ENCODE peak calls at places on chromosome 21, in eight cellular contexts. F is SK-N-SH; Q is heart right ventricle; T is CD4-positive, alpha-beta T cell; V is GM23338; L is aorta; U is PC-3; D is HepG2. H is an unnamed sample.

GRCh38 chr21:38793926-38794713 is 11.6 kb upstream of the ETS2 start:
- DNase-seq in D (peak; percentile 75), T (no peak), Q (no peak), F (no peak), V (no peak), L (no peak), U (peak; percentile 72), H (no peak)

GRCh38 chr21:37811711-37812110 is 104.5 kb downstream of the KCNJ6 start:
- DNase-seq in D (no peak), T (no peak), U (no peak), F (no peak), V (no peak), L (no peak), Q (no peak), H (no peak)

GRCh38 chr21:38244885-38245869 is 11.6 kb upstream of the KCNJ15 start:
- DNase-seq in L (no peak), Q (no peak), D (no peak), V (no peak), T (peak; percentile 55), U (peak; percentile 83), F (no peak), H (peak; percentile 34)

GRCh38 chr21:39385299-39386145 is 36.6 kb upstream of the HMGN1 start:
- DNase-seq in Q (peak; percentile 85), T (peak; percentile 32), F (peak; percentile 89), V (no peak), D (peak; percentile 95), L (peak; percentile 90), U (no peak), H (peak; percentile 93)

GRCh38 chr21:43195131-43196021 is 26.6 kb downstream of the CRYAA start:
- DNase-seq in F (peak; percentile 49), D (no peak), V (no peak), Q (peak; percentile 71), U (no peak), T (no peak), L (no peak), H (peak; percentile 85)

GRCh38 chr21:44653656-44654575 is 543 bp downstream of the KRTAP12-4 start:
- DNase-seq in V (no peak), Q (no peak), D (no peak), U (no peak), T (peak; percentile 55), F (no peak), L (no peak), H (no peak)

GRCh38 chr21:29256125-29256895 is 42.4 kb upstream of the BACH1 start:
- DNase-seq in T (no peak), Q (no peak), U (peak; percentile 87), F (no peak), D (no peak), V (no peak), L (no peak), H (no peak)

GRCh38 chr21:15976807-15977206 is 247.0 kb downstream of the USP25 start:
- DNase-seq in V (peak; percentile 46), U (peak; percentile 33), F (no peak), T (no peak), L (no peak), Q (no peak), D (no peak), H (no peak)

GRCh38 chr21:27058673-27059365 is 91.9 kb upstream of the ADAMTS5 start:
- DNase-seq in L (no peak), U (no peak), F (no peak), T (no peak), Q (no peak), D (no peak), V (no peak), H (no peak)

GRCh38 chr21:36727886-36728285 is 29.0 kb downstream of the SIM2 start:
- DNase-seq in V (peak; percentile 75), T (no peak), L (no peak), F (no peak), Q (no peak), D (no peak), U (no peak), H (no peak)

GRCh38 chr21:36730291-36731281 is 31.7 kb downstream of the SIM2 start:
- DNase-seq in D (peak; percentile 93), F (no peak), U (no peak), Q (no peak), L (no peak), T (no peak), V (no peak), H (no peak)

GRCh38 chr21:36728371-36729111 is 29.6 kb downstream of the SIM2 start:
- DNase-seq in L (no peak), T (no peak), Q (no peak), F (no peak), U (no peak), D (no peak), V (no peak), H (no peak)

GRCh38 chr21:36732217-36732616 is 33.3 kb downstream of the SIM2 start:
- DNase-seq in Q (no peak), U (no peak), D (no peak), L (no peak), V (no peak), T (no peak), F (no peak), H (no peak)

DNA sequence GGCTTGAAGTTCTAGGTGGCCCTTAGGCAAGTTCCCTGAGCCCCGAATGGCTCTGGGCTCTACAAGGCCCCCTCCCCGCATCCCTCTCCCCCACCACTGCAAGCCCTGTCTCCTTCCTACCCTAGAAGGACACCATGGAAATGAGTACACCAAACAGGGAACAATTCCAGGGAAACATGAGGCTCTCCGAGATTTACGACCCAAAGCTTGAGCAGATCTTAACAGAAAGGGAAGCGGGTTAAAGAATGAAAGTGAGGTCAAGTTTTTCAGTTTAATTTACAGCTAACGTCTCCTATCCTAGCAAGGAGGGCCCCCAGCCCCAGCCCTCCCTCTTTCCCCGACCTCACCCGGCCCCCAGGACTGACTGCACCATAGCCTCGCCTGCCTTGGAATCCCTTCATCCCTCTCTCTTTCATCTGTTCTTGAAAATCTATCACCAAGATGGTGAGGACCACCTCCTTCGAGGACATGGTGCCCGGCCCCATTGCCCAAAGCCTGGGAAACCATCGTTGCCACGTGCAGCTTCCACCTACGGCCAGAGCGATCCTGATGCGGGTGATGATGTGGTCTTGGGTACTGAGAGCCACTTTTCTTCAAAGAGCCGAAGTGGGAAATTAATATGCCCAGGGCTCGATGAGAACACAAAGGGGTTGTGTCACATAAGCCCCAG is 30.5 kb downstream of the SIM2 start:
- DNase-seq in F (no peak), D (no peak), L (no peak), T (no peak), Q (no peak), U (no peak), V (no peak), H (no peak)
- H3K27me3 ChIP-seq in F (peaks cover 36% of the 10 kb centered on the region), D (no peaks in the 10 kb centered on the region), L (no peaks in the 10 kb centered on the region), T (no peaks in the 10 kb centered on the region), Q (peaks cover 51% of the 10 kb centered on the region), U (no peaks in the 10 kb centered on the region), V (no peaks in the 10 kb centered on the region), H (no peaks in the 10 kb centered on the region)

DNA sequence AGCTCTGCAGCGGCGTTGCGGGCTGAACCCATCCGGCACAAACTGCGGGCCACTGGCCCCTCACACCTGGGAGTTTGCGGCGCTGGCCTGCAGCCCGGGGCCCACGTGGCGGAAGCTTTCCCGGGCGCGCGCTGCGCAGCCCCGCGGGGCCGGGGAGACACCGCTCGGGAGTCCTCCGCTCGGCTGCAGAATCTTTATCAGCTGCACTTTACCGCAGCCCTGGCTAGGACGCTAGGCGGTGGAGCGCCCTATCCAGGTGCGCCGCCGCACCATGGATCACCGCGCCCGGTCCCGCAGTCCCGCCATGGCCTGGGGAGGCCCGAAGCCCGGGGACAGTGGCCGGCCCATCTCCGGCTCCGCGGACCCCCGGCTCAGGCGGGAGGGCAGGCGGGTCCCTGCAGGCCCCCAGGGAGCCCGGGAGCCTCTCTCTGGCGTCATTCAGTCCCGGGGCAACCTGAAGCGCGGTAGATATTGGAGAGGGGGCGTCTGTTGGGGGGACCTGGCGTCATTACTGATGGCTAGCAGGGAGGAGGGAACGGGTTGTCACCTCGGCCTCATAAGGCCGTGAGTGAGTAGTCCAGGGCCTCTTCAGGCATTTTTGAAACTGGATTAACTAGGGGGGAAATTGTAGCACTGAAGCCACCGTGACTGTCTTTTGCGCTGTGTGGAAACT is 5.7 kb upstream of the OLIG2 start:
- DNase-seq in L (no peak), U (no peak), V (peak; percentile 84), Q (no peak), D (no peak), T (no peak), F (peak; percentile 29), H (no peak)
- H3K27me3 ChIP-seq in L (no peaks in the 10 kb centered on the region), U (peaks cover 64% of the 10 kb centered on the region), V (peaks cover 100% of the 10 kb centered on the region), Q (peaks cover 100% of the 10 kb centered on the region), D (peaks cover 66% of the 10 kb centered on the region), T (peaks cover 87% of the 10 kb centered on the region), F (peaks cover 95% of the 10 kb centered on the region), H (peaks cover 40% of the 10 kb centered on the region)

DNA sequence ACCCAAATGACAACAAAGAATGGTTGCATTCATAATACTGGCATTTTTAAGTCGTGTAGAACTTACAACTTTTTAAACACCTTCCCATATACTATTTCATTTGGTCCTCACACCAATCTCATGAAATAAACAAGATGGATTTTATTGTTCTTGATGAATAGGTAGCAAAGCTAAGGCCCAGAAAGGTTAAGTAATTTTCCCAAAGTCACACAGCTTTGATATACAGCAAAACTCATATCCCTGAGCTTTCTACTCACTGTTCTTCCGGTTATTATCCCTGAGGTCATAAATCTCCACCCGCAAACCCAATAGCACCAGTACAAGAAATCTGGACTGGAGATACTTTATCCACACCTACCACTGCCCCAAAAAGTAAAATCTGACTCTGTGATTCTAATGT is 186.2 kb downstream of the RUNX1 start:
- DNase-seq in Q (no peak), V (no peak), U (no peak), F (no peak), D (no peak), T (no peak), L (no peak), H (no peak)
- H3K27me3 ChIP-seq in Q (no peaks in the 10 kb centered on the region), V (peaks cover 48% of the 10 kb centered on the region), U (no peaks in the 10 kb centered on the region), F (no peaks in the 10 kb centered on the region), D (no peaks in the 10 kb centered on the region), T (no peaks in the 10 kb centered on the region), L (no peaks in the 10 kb centered on the region), H (no peaks in the 10 kb centered on the region)

GRCh38 chr21:36707763-36708511 is 9.0 kb downstream of the SIM2 start:
- DNase-seq in F (no peak), D (no peak), L (peak; percentile 30), T (no peak), V (peak; percentile 47), U (no peak), Q (no peak), H (no peak)
- H3K27me3 ChIP-seq in F (peaks cover 97% of the 10 kb centered on the region), D (peaks cover 20% of the 10 kb centered on the region), L (no peaks in the 10 kb centered on the region), T (peaks cover 100% of the 10 kb centered on the region), V (peaks cover 100% of the 10 kb centered on the region), U (no peaks in the 10 kb centered on the region), Q (peaks cover 100% of the 10 kb centered on the region), H (peaks cover 5% of the 10 kb centered on the region)

DNA sequence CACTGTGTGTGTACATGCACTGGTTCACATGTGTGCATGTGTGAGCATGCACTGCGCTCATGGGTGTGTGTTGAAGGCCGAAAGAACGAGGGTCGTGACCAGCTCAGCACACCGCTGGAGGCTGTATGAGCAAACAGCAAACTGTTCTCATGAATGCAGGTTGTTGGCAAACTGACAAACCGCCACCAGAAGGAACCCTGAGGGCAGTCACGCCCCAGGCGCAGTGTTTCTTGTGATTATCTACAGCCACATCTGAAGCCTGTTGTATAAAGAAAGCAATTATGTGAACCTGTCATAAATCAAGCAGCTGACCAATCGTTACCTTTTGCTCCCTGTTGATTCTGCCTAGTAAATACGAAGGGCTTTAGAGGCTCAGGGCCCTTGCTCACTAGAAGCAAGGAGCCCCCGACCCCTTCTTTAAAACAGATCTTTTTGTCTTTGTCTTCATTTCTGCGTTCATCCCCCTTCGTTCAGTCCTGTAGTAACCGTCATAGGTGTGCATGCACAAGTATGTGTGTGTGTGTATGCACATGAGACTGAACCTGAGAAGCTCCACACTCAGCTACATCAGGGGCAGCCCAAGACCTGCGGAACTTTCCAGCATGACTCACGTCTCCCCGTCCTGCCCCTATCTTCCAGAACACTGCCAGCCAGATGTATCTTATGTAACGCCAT is 16.8 kb upstream of the RIPK4 start:
- DNase-seq in V (no peak), F (no peak), L (no peak), Q (no peak), T (no peak), D (no peak), U (peak; percentile 100), H (no peak)
- H3K27me3 ChIP-seq in V (no peaks in the 10 kb centered on the region), F (no peaks in the 10 kb centered on the region), L (no peaks in the 10 kb centered on the region), Q (peaks cover 76% of the 10 kb centered on the region), T (peaks cover 59% of the 10 kb centered on the region), D (peaks cover 9% of the 10 kb centered on the region), U (no peaks in the 10 kb centered on the region), H (peaks cover 4% of the 10 kb centered on the region)

H was measured in psoas muscle.